ENCODE peak calls at places on chromosome 20, in seven cellular contexts. X, V, R, H, P, D and E are unnamed samples.
A peak's percentile ranks its signal among the peaks of the same experiment; 100 is the strongest.

GRCh38 chr20:45463113-45463512 is 6.4 kb upstream of the WFDC2 start:
- DNase-seq in P (no peak), R (no peak), D (no peak), V (no peak), X (no peak), H (no peak), E (no peak)

GRCh38 chr20:10708342-10709185 is 34.8 kb upstream of the JAG1 start:
- DNase-seq in H (peak; percentile 73), P (no peak), V (no peak), R (no peak), X (no peak), D (no peak), E (peak; percentile 71)

GRCh38 chr20:64146301-64146935 is 17.8 kb upstream of the MYT1 start:
- DNase-seq in H (no peak), V (no peak), P (peak; percentile 10), X (no peak), R (peak; percentile 10), D (no peak), E (no peak)

GRCh38 chr20:44075191-44075949 is 111.6 kb downstream of the JPH2 start:
- DNase-seq in H (no peak), V (no peak), P (no peak), X (no peak), D (no peak), R (no peak), E (no peak)

GRCh38 chr20:3932277-3933073 is 43.3 kb downstream of the PANK2 start:
- DNase-seq in P (no peak), V (no peak), D (no peak), R (no peak), X (no peak), H (no peak), E (no peak)

GRCh38 chr20:25248501-25249172 is 752 bp downstream of the PYGB start:
- DNase-seq in D (peak; percentile 30), H (peak; percentile 61), P (no peak), X (peak; percentile 50), R (no peak), V (no peak), E (no peak)

GRCh38 chr20:49685161-49685601 is 28.5 kb downstream of the B4GALT5 start:
- DNase-seq in P (no peak), D (no peak), R (no peak), H (no peak), V (no peak), X (no peak), E (no peak)

GRCh38 chr20:33789109-33789857 is 21.9 kb upstream of the CHMP4B start:
- DNase-seq in V (peak; percentile 57), P (no peak), X (no peak), D (peak; percentile 37), H (peak; percentile 96), R (peak; percentile 67), E (peak; percentile 87)

GRCh38 chr20:50291428-50292323 is 101.0 kb downstream of the CEBPB start:
- DNase-seq in H (no peak), X (no peak), D (no peak), V (no peak), P (peak; percentile 63), R (no peak), E (no peak)

GRCh38 chr20:20364016-20364746 is 3.7 kb upstream of the INSM1 start:
- DNase-seq in V (no peak), D (no peak), R (no peak), H (no peak), X (no peak), P (peak; percentile 65), E (no peak)

GRCh38 chr20:45254867-45255266 is 503 bp upstream of the SLPI start:
- DNase-seq in D (no peak), H (peak; percentile 84), X (no peak), V (no peak), P (no peak), R (no peak), E (no peak)

GRCh38 chr20:64136004-64136710 is 28.1 kb upstream of the MYT1 start:
- DNase-seq in V (no peak), X (no peak), P (peak; percentile 27), R (peak; percentile 11), H (no peak), D (no peak), E (no peak)

GRCh38 chr20:49325981-49326380 is 48.1 kb upstream of the ZNFX1 start:
- DNase-seq in P (no peak), D (no peak), X (no peak), H (peak; percentile 23), R (no peak), V (no peak), E (peak; percentile 1)

GRCh38 chr20:2341336-2341735 is 39.4 kb upstream of the TGM6 start:
- DNase-seq in H (no peak), P (no peak), D (no peak), X (no peak), R (no peak), V (no peak), E (no peak)

GRCh38 chr20:50120935-50121693 is 8.2 kb upstream of the UBE2V1 start:
- DNase-seq in X (peak; percentile 79), H (peak; percentile 69), V (no peak), P (peak; percentile 87), R (peak; percentile 63), D (peak; percentile 37), E (no peak)

GRCh38 chr20:53606364-53606985 is 12.8 kb upstream of the ZNF217 start:
- DNase-seq in R (no peak), X (peak; percentile 15), V (no peak), D (no peak), P (no peak), H (peak; percentile 84), E (peak; percentile 48)

GRCh38 chr20:5887386-5887785 is 62.9 kb downstream of the TRMT6 start:
- DNase-seq in V (no peak), R (no peak), H (no peak), X (no peak), P (no peak), D (no peak), E (no peak)

GRCh38 chr20:30506100-30506499 is 751.4 kb upstream of the DEFB115 start:
- DNase-seq in H (no peak), X (no peak), R (no peak), V (no peak), P (no peak), D (no peak), E (no peak)

GRCh38 chr20:10557685-10558084 is 116.1 kb downstream of the JAG1 start:
- DNase-seq in X (no peak), R (no peak), H (no peak), D (no peak), V (no peak), P (no peak), E (no peak)

GRCh38 chr20:23136893-23137745 is 51.0 kb upstream of the CD93 start:
- DNase-seq in R (peak; percentile 48), V (no peak), P (no peak), H (no peak), X (no peak), D (peak; percentile 92), E (no peak)

GRCh38 chr20:46206025-46206424 is 87.9 kb downstream of the CD40 start:
- DNase-seq in V (peak; percentile 46), H (peak; percentile 69), X (peak; percentile 45), P (peak; percentile 87), R (peak; percentile 72), D (peak; percentile 69), E (peak; percentile 16)

GRCh38 chr20:46423342-46423741 is 16.9 kb upstream of the ELMO2 start:
- DNase-seq in V (no peak), P (no peak), D (no peak), R (no peak), H (no peak), X (no peak), E (no peak)

GRCh38 chr20:57108742-57109141 is 157.7 kb downstream of the BMP7 start:
- DNase-seq in H (no peak), D (no peak), R (no peak), X (no peak), P (no peak), V (no peak), E (no peak)
- TF ChIP-seq CTCF in H (no peak), D (no peak), R (no peak), X (no peak), P (no peak), V (no peak), E (no peak)

GRCh38 chr20:21586682-21587081 is 72.8 kb upstream of the NKX2-2 start:
- DNase-seq in H (no peak), X (no peak), P (no peak), V (no peak), D (no peak), R (no peak), E (no peak)

DNA sequence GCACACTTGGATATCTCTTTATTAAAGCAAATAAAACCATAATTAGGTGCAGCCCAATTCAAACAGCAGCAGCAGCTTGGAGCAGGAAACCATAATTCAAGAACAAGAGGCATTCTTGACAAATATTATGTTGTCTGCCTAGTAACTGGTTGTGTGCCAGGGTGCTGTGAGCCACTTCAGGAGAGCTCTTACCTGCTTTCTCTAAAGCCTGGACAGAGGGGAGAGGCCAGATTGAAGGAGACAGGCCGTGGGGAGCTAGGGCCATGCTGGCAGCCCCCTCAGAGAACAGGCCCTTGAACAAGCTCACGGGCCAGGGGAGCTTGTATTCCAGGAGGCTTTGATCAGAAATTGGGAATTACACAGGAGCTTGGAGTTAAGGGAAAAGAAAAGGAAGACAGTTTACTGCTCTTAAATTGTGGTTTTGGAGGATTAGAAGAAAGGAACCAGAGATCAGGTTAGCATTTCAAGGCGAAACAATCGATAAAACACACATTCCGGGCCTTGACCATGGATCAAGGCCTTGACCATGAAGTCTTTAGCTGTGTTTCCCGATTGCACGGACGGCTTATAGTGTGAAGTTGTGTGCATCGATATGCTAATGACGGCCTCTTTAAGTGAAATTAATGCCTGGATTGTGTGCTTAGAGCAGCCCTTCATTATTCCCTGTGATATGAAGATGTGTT is 69.8 kb upstream of the NKX2-2 start:
- DNase-seq in V (no peak), P (no peak), X (no peak), R (no peak), D (no peak), H (no peak), E (no peak)
- H3K27ac ChIP-seq in V (no peak overlapping the region), P (no peak overlapping the region), X (no peak overlapping the region), R (no peak overlapping the region), D (no peak overlapping the region), H (no peak overlapping the region), E (no peak overlapping the region)

GRCh38 chr20:13777171-13777601 is 7.5 kb downstream of the ESF1 start:
- DNase-seq in R (no peak), P (no peak), X (no peak), D (no peak), V (no peak), H (no peak), E (peak; percentile 63)
- H3K36me3 ChIP-seq in R (peaks cover 82% of the 10 kb centered on the region), P (peaks cover 81% of the 10 kb centered on the region), X (no peaks in the 10 kb centered on the region), D (peaks cover 89% of the 10 kb centered on the region), V (no peaks in the 10 kb centered on the region), H (peaks cover 60% of the 10 kb centered on the region), E (peaks cover 29% of the 10 kb centered on the region)

DNA sequence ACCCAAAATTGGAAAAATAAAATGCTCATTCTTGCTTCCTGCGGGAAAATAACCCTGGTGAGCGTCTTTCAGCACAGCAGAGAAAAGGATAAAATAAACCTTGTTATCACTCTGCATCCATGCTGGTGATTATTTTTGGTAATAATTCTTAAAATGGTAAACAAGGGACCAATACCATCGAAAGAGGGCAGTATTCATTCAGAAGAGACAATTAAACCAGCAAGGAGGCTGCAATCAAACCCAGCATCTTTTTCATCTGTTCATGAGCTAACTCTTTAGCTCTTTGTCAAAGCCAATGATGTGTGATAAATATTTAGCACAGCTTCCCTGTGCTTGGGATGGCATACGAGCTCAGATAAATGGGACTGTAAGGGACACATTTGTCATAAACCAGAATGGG is 34.3 kb downstream of the CDH26 start:
- DNase-seq in R (no peak), P (no peak), D (no peak), V (no peak), X (no peak), H (no peak), E (no peak)
- TF ChIP-seq CTCF in R (no peak), P (no peak), D (no peak), V (no peak), X (no peak), H (no peak), E (no peak)